ENCODE peak calls at places on chromosomes 3 and 15, in ten cellular contexts. K, G, P, L, F, V, E, C, X and M are unnamed samples.

GRCh38 chr3:164572436-164572835 is 505.9 kb downstream of the SI start:
- DNase-seq in E (no peak), P (no peak), V (no peak), C (no peak), K (no peak), G (no peak), X (no peak), L (no peak), F (no peak), M (no peak)

GRCh38 chr3:141231923-141232861 is 567 bp downstream of the PXYLP1 start:
- DNase-seq in P (no peak), K (no peak), G (peak; percentile 20), X (peak; percentile 47), C (no peak), V (no peak), E (peak; percentile 16), L (peak; percentile 5), F (peak; percentile 46), M (peak; percentile 67)

GRCh38 chr3:143697975-143698374 is 150.3 kb downstream of the SLC9A9 start:
- DNase-seq in V (no peak), K (no peak), L (no peak), F (no peak), G (no peak), P (no peak), X (no peak), C (no peak), E (no peak), M (no peak)

GRCh38 chr3:94076055-94076454 is 13.2 kb downstream of the NSUN3 start:
- DNase-seq in V (no peak), G (no peak), P (no peak), L (peak; percentile 74), E (no peak), F (no peak), X (no peak), K (no peak), C (no peak), M (no peak)

GRCh38 chr3:161987933-161988332 is 491.3 kb downstream of the OTOL1 start:
- DNase-seq in E (no peak), L (no peak), P (no peak), F (no peak), K (no peak), V (no peak), G (no peak), X (no peak), C (no peak), M (no peak)

GRCh38 chr3:14786369-14786768 is 32.4 kb upstream of the FGD5 start:
- DNase-seq in V (no peak), L (no peak), X (no peak), P (no peak), E (no peak), K (no peak), G (no peak), F (no peak), C (no peak), M (no peak)

GRCh38 chr3:18208856-18209255 is 216.3 kb downstream of the SATB1 start:
- DNase-seq in C (no peak), K (no peak), L (no peak), E (no peak), P (no peak), F (no peak), X (no peak), G (no peak), V (peak; percentile 87), M (no peak)

GRCh38 chr3:48707157-48707556 is 9.9 kb downstream of the IP6K2 start:
- DNase-seq in F (no peak), G (no peak), E (no peak), P (no peak), K (no peak), X (no peak), V (no peak), L (no peak), C (no peak), M (no peak)

GRCh38 chr15:39586387-39587171 is 5.7 kb downstream of the THBS1 start:
- DNase-seq in C (no peak), P (peak; percentile 73), V (no peak), K (no peak), L (peak; percentile 82), G (no peak), E (peak; percentile 71), X (no peak), F (no peak), M (no peak)

GRCh38 chr3:42600958-42601675 is 631 bp downstream of the NKTR start:
- DNase-seq in K (no peak), E (peak; percentile 68), F (peak; percentile 68), X (peak; percentile 68), P (peak; percentile 16), C (peak; percentile 20), L (peak; percentile 77), V (peak; percentile 84), G (peak; percentile 82), M (no peak)

DNA sequence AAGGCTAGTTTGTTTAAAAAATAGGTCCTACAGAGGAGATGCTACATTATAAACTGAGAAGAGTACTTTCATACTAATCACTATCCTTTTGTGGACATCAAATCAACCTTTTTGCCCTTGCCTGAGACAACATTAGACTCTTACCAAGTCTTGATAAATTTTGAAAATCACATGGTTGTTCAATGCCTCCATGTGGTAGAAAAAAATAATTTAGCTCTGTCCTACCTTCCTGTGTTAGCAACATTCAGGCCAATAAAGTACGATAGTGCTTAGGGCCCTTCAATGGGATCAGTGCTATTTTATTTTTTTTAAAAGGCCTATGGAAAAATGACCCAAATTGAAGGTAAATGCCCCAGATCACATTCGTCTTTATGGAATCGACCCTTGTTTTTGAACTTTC is 5.0 kb upstream of the UBE2E1 start:
- DNase-seq in C (no peak), L (peak; percentile 14), G (peak; percentile 32), P (no peak), V (no peak), X (no peak), F (no peak), E (peak; percentile 39), K (no peak), M (no peak)
- TF ChIP-seq CTCF in C (peak; percentile 10), L (peak; percentile 34), G (peak; percentile 1), P (no peak), V (no peak), X (peak; percentile 39), F (peak; percentile 26), E (no peak), K (peak; percentile 34), M (no peak)

GRCh38 chr3:166593776-166594175 is 756.6 kb upstream of the BCHE start:
- DNase-seq in C (no peak), P (no peak), G (no peak), K (no peak), V (no peak), L (no peak), E (no peak), F (no peak), X (no peak), M (no peak)
- TF ChIP-seq CTCF in C (no peak), P (no peak), G (no peak), K (no peak), V (no peak), L (no peak), E (no peak), F (no peak), X (no peak), M (no peak)

DNA sequence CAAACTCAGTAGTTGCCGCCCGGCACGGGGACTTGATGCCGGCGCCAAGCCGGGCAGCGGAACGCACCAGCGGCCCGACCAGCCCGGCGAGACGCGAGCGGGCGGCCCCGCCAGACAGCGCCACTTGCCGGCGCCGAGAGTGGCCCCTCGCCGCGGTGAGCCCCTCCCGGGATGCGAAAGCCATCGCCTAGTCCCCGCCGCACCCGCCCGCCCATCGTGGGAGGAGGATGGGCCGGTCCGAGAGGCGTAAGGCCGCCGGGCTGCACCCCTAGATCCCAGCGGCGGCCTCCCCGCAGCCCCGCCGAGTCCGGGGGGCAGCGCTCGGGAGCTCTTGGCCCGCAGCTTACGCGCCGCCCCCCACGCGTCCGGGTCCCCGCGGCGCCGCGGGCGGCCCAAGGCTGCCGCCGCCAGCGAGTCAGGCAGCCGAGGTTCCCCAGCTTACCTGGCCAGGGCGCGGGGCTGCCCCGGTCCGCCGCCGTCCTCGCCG is 609 bp downstream of the GOLGA8A start:
- DNase-seq in K (no peak), E (peak; percentile 65), V (peak; percentile 24), X (no peak), F (peak; percentile 68), C (no peak), L (peak; percentile 56), P (no peak), G (peak; percentile 60), M (peak; percentile 67)
- TF ChIP-seq CTCF in K (no peak), E (peak; percentile 16), V (no peak), X (no peak), F (peak; percentile 30), C (no peak), L (no peak), P (no peak), G (peak; percentile 3), M (no peak)

GRCh38 chr15:52788099-52788986 is 1.8 kb downstream of the ONECUT1 start:
- DNase-seq in X (no peak), V (no peak), F (no peak), L (no peak), P (no peak), G (no peak), K (no peak), E (no peak), C (no peak), M (no peak)

GRCh38 chr15:52786436-52787122 is 3.6 kb downstream of the ONECUT1 start:
- DNase-seq in C (no peak), V (no peak), X (no peak), G (no peak), K (no peak), E (no peak), P (no peak), L (no peak), F (no peak), M (peak; percentile 22)

GRCh38 chr15:52789008-52789600 is 1.0 kb downstream of the ONECUT1 start:
- DNase-seq in F (no peak), X (no peak), L (no peak), C (no peak), E (no peak), P (no peak), V (no peak), K (no peak), G (no peak), M (no peak)

GRCh38 chr15:52787123-52787503 is 3.0 kb downstream of the ONECUT1 start:
- DNase-seq in V (no peak), L (no peak), X (no peak), K (no peak), C (no peak), F (no peak), E (no peak), P (no peak), G (no peak), M (peak; percentile 24)

GRCh38 chr15:52787549-52788098 is 2.5 kb downstream of the ONECUT1 start:
- DNase-seq in F (no peak), K (no peak), V (no peak), X (no peak), C (no peak), G (no peak), P (no peak), E (no peak), L (no peak), M (peak; percentile 22)
- TF ChIP-seq CTCF in F (no peak), K (no peak), V (no peak), X (no peak), C (no peak), G (no peak), P (no peak), E (no peak), L (no peak), M (no peak)